ENCODE peak calls at places on chromosome 20, in six cellular contexts. D is foreskin keratinocyte, Q is heart left ventricle, V is H9, L is stomach, W is uterus. H is an unnamed sample.

GRCh38 chr20:8309638-8310037 is 177.6 kb downstream of the PLCB1 start:
- DNase-seq in Q (no peak), L (no peak), V (peak; percentile 32), W (no peak), D (no peak), H (peak; percentile 25)

GRCh38 chr20:63178889-63179751 is 36.8 kb downstream of the YTHDF1 start:
- DNase-seq in Q (peak; percentile 36), V (peak; percentile 62), D (no peak), L (peak; percentile 36), W (no peak), H (peak; percentile 52)

GRCh38 chr20:23425129-23425528 is 3.8 kb upstream of the NAPB start:
- DNase-seq in L (no peak), Q (no peak), D (no peak), V (no peak), W (no peak), H (no peak)

GRCh38 chr20:63056236-63057132 is 49.7 kb upstream of the BHLHE23 start:
- DNase-seq in W (no peak), Q (no peak), L (peak; percentile 42), V (peak; percentile 77), D (no peak), H (no peak)

GRCh38 chr20:63681609-63682142 is 14.8 kb upstream of the TNFRSF6B start:
- DNase-seq in V (no peak), Q (no peak), D (no peak), L (no peak), W (no peak), H (no peak)

GRCh38 chr20:56708991-56709390 is 79.9 kb downstream of the TFAP2C start:
- DNase-seq in L (no peak), W (no peak), V (no peak), Q (no peak), D (no peak), H (no peak)

GRCh38 chr20:44714701-44715494 is at the start of gene CCN5:
- DNase-seq in Q (peak; percentile 89), V (no peak), D (no peak), W (peak; percentile 80), L (peak; percentile 93), H (peak; percentile 52)

GRCh38 chr20:38239406-38239805 is 21.1 kb downstream of the KIAA1755 start:
- DNase-seq in L (no peak), V (no peak), W (no peak), D (no peak), Q (no peak), H (no peak)

GRCh38 chr20:53879048-53879684 is 191.2 kb downstream of the BCAS1 start:
- DNase-seq in Q (no peak), W (no peak), V (no peak), L (no peak), D (no peak), H (no peak)

GRCh38 chr20:24766143-24766527 is 182.9 kb upstream of the CST7 start:
- DNase-seq in L (peak; percentile 4), V (no peak), Q (no peak), W (no peak), D (no peak), H (no peak)

GRCh38 chr20:57211949-57212889 is 54.2 kb downstream of the BMP7 start:
- DNase-seq in D (peak; percentile 58), Q (peak; percentile 58), V (peak; percentile 75), L (peak; percentile 76), W (peak; percentile 68), H (no peak)

GRCh38 chr20:62337558-62338293 is 29.4 kb downstream of the LAMA5 start:
- DNase-seq in Q (no peak), L (no peak), V (no peak), D (no peak), W (no peak), H (no peak)

GRCh38 chr20:25470045-25470444 is 62.6 kb downstream of the GINS1 start:
- DNase-seq in W (no peak), D (no peak), V (peak; percentile 76), L (peak; percentile 32), Q (no peak), H (no peak)

GRCh38 chr20:2396241-2396814 is 15.6 kb downstream of the TGM6 start:
- DNase-seq in W (no peak), L (no peak), Q (no peak), D (no peak), V (no peak), H (no peak)

GRCh38 chr20:19460386-19460785 is 247.9 kb downstream of the SLC24A3 start:
- DNase-seq in Q (no peak), D (no peak), V (no peak), W (no peak), L (no peak), H (no peak)

GRCh38 chr20:61958773-61959172 is 106.9 kb downstream of the TAF4 start:
- DNase-seq in W (no peak), Q (peak; percentile 2), V (no peak), D (no peak), L (no peak), H (no peak)

GRCh38 chr20:46438156-46438750 is 31.8 kb upstream of the ELMO2 start:
- DNase-seq in V (no peak), L (no peak), Q (no peak), D (no peak), W (no peak), H (peak; percentile 34)

GRCh38 chr20:23049201-23049932 is at the start of gene THBD:
- DNase-seq in V (peak; percentile 71), Q (peak; percentile 85), D (peak; percentile 63), W (peak; percentile 51), L (peak; percentile 76), H (no peak)

GRCh38 chr20:31543966-31544598 is 29.8 kb downstream of the HM13 start:
- DNase-seq in D (no peak), Q (no peak), L (no peak), V (no peak), W (peak; percentile 41), H (no peak)

GRCh38 chr20:37392441-37393195 is 46.7 kb downstream of the SRC start:
- DNase-seq in D (no peak), Q (no peak), V (no peak), L (no peak), W (no peak), H (no peak)

GRCh38 chr20:54268941-54269340 is 61.1 kb downstream of the PFDN4 start:
- DNase-seq in W (no peak), V (peak; percentile 57), L (no peak), D (no peak), Q (no peak), H (no peak)

GRCh38 chr20:45779011-45779915 is 12.4 kb downstream of the WFDC3 start:
- DNase-seq in W (peak; percentile 93), Q (peak; percentile 62), D (peak; percentile 99), L (peak; percentile 90), V (no peak), H (no peak)

GRCh38 chr20:53795170-53795569 is 201.5 kb upstream of the ZNF217 start:
- DNase-seq in L (no peak), W (no peak), V (no peak), D (no peak), Q (no peak), H (no peak)

GRCh38 chr20:58650181-58650775 is 805 bp upstream of the STX16 start:
- DNase-seq in D (no peak), L (no peak), Q (peak; percentile 54), V (peak; percentile 44), W (peak; percentile 57), H (no peak)

GRCh38 chr20:1804129-1804503 is 91.1 kb upstream of the SIRPA start:
- DNase-seq in Q (no peak), V (no peak), D (no peak), W (no peak), L (no peak), H (no peak)

GRCh38 chr20:50019466-50020256 is 36.9 kb downstream of the SNAI1 start:
- DNase-seq in L (no peak), Q (peak; percentile 43), W (no peak), V (no peak), D (peak; percentile 19), H (no peak)
- H3K27ac ChIP-seq in L (peak overlapping the region; percentile 41), Q (no peak overlapping the region), W (no peak overlapping the region), V (no peak overlapping the region), D (no peak overlapping the region), H (no peak overlapping the region)

GRCh38 chr20:5863040-5863811 is 87.1 kb downstream of the TRMT6 start:
- DNase-seq in L (no peak), D (peak; percentile 49), W (peak; percentile 41), V (no peak), Q (no peak), H (no peak)
- H3K27ac ChIP-seq in L (no peak overlapping the region), D (no peak overlapping the region), W (no peak overlapping the region), V (no peak overlapping the region), Q (peak overlapping the region; percentile 54), H (no peak overlapping the region)

GRCh38 chr20:17568045-17568788 is 1.7 kb upstream of the DSTN start:
- DNase-seq in D (no peak), L (no peak), W (no peak), Q (no peak), V (no peak), H (no peak)

GRCh38 chr20:17565164-17565845 is 4.6 kb upstream of the DSTN start:
- DNase-seq in V (no peak), W (no peak), L (no peak), Q (no peak), D (no peak), H (no peak)

GRCh38 chr20:17569616-17570346 is at the start of gene DSTN:
- DNase-seq in Q (peak; percentile 94), L (peak; percentile 95), W (peak; percentile 96), V (peak; percentile 97), D (peak; percentile 88), H (peak; percentile 80)

GRCh38 chr20:17568972-17569471 is 853 bp upstream of the DSTN start:
- DNase-seq in V (peak; percentile 77), Q (peak; percentile 89), D (peak; percentile 92), W (peak; percentile 92), L (peak; percentile 87), H (peak; percentile 54)

DNA sequence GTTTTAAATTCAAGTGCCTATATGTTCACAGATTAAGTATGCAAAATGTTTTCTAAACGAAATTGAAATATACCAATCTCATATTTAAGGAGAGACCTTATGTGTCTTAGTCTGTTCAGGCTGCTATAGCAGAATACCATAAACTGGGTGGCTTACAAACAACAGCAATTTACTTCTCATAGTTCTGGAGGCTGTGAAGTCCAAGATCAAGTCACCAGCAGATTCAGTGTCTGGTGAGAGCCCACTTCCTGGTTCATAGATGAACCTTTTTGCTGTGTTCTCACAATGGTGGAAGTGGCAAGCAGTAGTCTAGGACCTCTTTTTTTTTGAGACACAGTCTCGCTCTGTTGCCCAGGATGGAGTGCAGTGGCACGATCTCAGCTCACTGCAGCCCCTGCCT is 3.5 kb upstream of the DSTN start:
- DNase-seq in Q (no peak), D (no peak), L (no peak), W (no peak), V (no peak), H (no peak)
- H3K27ac ChIP-seq in Q (no peak overlapping the region), D (no peak overlapping the region), L (peak overlapping the region; percentile 100), W (peak overlapping the region; percentile 100), V (no peak overlapping the region), H (no peak overlapping the region)

DNA sequence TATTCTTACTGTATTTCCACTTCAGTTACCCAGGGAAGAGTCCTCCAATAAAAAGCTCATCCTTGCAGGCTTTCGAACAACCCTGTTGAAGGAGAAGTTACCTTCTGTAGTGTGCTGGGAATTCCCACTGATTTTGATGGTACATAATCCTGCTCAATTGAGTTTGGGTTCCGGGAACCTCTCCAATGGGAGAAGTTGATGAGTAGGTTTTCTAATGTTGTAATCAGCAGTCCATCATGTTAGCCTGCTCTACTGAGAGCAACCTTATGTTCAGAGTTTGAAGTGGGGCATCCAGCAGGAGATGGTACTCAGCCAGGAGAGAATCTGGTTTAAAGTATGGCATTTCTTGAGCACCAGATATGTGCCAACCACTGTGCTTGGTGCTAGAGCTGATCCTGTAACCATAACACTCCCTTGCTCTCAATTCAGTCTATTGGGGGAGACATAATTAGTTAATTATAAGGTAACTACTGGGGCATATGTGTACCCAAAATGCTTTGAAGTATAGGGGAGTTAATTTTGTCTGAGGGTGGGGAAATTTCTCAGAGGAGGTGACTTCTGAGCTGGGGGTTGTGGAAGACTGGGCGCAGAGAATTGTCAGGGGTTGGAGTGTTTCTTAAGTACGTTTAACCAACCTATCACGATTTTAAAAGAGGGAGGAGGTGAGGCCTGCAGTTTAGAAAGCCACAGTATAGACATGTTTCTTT is 2.1 kb downstream of the TOP1 start:
- DNase-seq in Q (no peak), V (no peak), W (no peak), L (no peak), D (no peak), H (no peak)
- H3K27ac ChIP-seq in Q (peak overlapping the region; percentile 93), V (no peak overlapping the region), W (no peak overlapping the region), L (peak overlapping the region; percentile 96), D (peak overlapping the region; percentile 100), H (no peak overlapping the region)